ENCODE peak calls at places on chromosomes 16 and 17, in five cellular contexts. K is SK-N-SH, Q is stomach, G is endothelial cell of umbilical vein, Y is BE2C. S is an unnamed sample.
A peak's percentile ranks its signal among the peaks of the same experiment; 100 is the strongest.

GRCh38 chr16:51149721-51150158 is 1.3 kb downstream of the SALL1 start:
- DNase-seq in K (peak; percentile 28), Q (no peak), G (no peak), Y (no peak), S (no peak)

GRCh38 chr17:30360396-30360795 is 18.3 kb upstream of the CPD start:
- DNase-seq in K (no peak), Q (no peak), G (no peak), Y (no peak), S (no peak)

GRCh38 chr17:20155258-20156195 is 146.4 kb downstream of the SPECC1 start:
- DNase-seq in K (peak; percentile 99), Q (peak; percentile 100), G (peak; percentile 96), Y (peak; percentile 95), S (peak; percentile 100)

GRCh38 chr17:46010597-46011186 is 11.6 kb downstream of the STH start:
- DNase-seq in K (no peak), Q (no peak), G (no peak), Y (no peak), S (no peak)

GRCh38 chr17:16108386-16108785 is 106.9 kb downstream of the NCOR1 start:
- DNase-seq in K (no peak), Q (no peak), G (no peak), Y (no peak), S (no peak)

GRCh38 chr17:77654296-77654695 is 304.2 kb upstream of the TNRC6C start:
- DNase-seq in K (no peak), Q (no peak), G (no peak), Y (no peak), S (no peak)

GRCh38 chr16:180101-180920 is at the start of gene HBQ1:
- DNase-seq in K (peak; percentile 97), Q (no peak), G (peak; percentile 31), Y (peak; percentile 80), S (no peak)

GRCh38 chr17:34171245-34171818 is 83.8 kb upstream of the CCL2 start:
- DNase-seq in K (peak; percentile 62), Q (peak; percentile 63), G (peak; percentile 73), Y (peak; percentile 72), S (peak; percentile 76)

GRCh38 chr17:44005527-44005864 is 1.1 kb downstream of the NAGS start:
- DNase-seq in K (no peak), Q (no peak), G (no peak), Y (no peak), S (no peak)
- H3K4me3 ChIP-seq in K (no peak overlapping the region), Q (peak overlapping the region; percentile 66), G (peak overlapping the region; percentile 63), Y (peak overlapping the region; percentile 74), S (peak overlapping the region; percentile 68)

DNA sequence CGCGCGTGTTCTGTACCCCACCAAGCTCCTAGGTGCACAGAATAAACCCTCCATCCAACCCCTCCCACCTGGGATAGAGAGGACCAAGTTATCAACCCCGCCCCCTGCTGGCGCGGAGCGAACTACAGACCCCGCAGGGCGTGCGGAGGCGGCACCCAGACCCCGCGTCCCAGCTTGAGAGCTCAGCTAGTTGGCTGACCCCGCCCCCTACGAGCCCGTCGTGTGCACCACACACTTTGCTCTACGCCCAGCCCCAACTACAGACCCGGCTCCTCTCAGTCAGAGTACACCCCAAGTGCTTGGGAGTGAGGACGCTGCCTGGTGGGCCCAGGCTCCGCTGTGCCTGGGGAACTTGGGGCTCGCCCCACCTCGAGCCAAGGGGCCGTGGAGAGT is 1.5 kb downstream of the GRIN2A start:
- DNase-seq in K (peak; percentile 77), Q (no peak), G (no peak), Y (peak; percentile 53), S (peak; percentile 82)
- H3K4me3 ChIP-seq in K (no peak overlapping the region), Q (peak overlapping the region; percentile 49), G (no peak overlapping the region), Y (no peak overlapping the region), S (peak overlapping the region; percentile 37)

GRCh38 chr17:28896884-28897768 is at the start of gene FLOT2:
- DNase-seq in K (peak; percentile 92), Q (peak; percentile 54), G (peak; percentile 22), Y (peak; percentile 66), S (peak; percentile 64)

GRCh38 chr17:28899212-28899815 is 1.8 kb upstream of the FLOT2 start:
- DNase-seq in K (no peak), Q (no peak), G (no peak), Y (no peak), S (no peak)

GRCh38 chr17:28896491-28896883 is 1.0 kb downstream of the FLOT2 start:
- DNase-seq in K (peak; percentile 38), Q (no peak), G (peak; percentile 24), Y (no peak), S (no peak)

GRCh38 chr17:28897769-28898259 is 281 bp upstream of the FLOT2 start:
- DNase-seq in K (no peak), Q (no peak), G (peak; percentile 37), Y (no peak), S (peak; percentile 58)

GRCh38 chr17:28898261-28898955 is 875 bp upstream of the FLOT2 start:
- DNase-seq in K (no peak), Q (no peak), G (no peak), Y (no peak), S (no peak)
- H3K4me3 ChIP-seq in K (peak overlapping the region; percentile 98), Q (peak overlapping the region; percentile 90), G (no peak overlapping the region), Y (no peak overlapping the region), S (peak overlapping the region; percentile 80)

GRCh38 chr16:66510298-66510697 is 39.6 kb downstream of the TK2 start:
- DNase-seq in K (no peak), Q (peak; percentile 24), G (no peak), Y (no peak), S (no peak)

GRCh38 chr16:66508261-66508913 is 41.5 kb downstream of the TK2 start:
- DNase-seq in K (no peak), Q (peak; percentile 37), G (peak; percentile 87), Y (no peak), S (no peak)

GRCh38 chr16:66507731-66508239 is 42.1 kb downstream of the TK2 start:
- DNase-seq in K (no peak), Q (no peak), G (no peak), Y (no peak), S (no peak)

GRCh38 chr16:66509576-66509975 is 40.3 kb downstream of the TK2 start:
- DNase-seq in K (no peak), Q (peak; percentile 18), G (no peak), Y (no peak), S (no peak)

DNA sequence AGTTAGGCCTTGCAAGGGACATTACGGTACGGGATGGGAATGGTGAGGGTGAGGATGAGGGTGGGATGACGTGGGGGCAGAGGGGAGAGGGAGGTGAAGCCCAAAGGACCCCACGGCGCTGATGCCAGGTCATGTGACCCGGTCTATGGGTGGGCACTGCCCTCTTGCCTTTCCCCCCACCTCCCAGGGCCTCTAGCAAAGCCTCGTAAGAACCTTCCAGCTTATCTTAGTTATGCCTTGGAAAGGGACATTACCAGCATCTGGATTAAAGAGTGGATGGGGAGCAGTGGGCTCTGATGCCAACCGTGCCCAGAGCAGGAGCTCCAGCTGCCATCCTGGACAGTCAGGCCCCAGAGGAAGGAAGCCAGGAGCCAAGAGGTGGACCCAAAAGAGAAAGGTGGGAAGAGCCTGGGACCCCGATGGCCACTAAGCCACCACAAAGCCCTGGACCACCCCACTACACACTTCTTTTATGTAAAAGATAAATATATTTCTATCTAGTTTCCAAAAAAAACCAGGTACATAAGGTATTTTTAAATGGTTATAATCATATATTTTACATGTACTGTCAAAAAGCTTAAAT is 40.9 kb downstream of the TK2 start:
- DNase-seq in K (no peak), Q (peak; percentile 16), G (no peak), Y (no peak), S (no peak)
- H3K4me3 ChIP-seq in K (no peak overlapping the region), Q (no peak overlapping the region), G (no peak overlapping the region), Y (no peak overlapping the region), S (no peak overlapping the region)

S was measured in testis.